ENCODE peak calls at places on chromosome 13, in six cellular contexts. One of them, this sample, is unnamed.

GRCh38 chr13:101700598-101700997 is 248.1 kb downstream of the ITGBL1 start:
- DNase-seq in HFFc6: no peak
- DNase-seq in neural progenitor cell: no peak
- DNase-seq in CD14-positive monocyte: no peak
- DNase-seq in gastrocnemius medialis: peak
- DNase-seq in breast epithelium: no peak
- DNase-seq in this sample: no peak

GRCh38 chr13:110397445-110397844 is 90.4 kb downstream of the COL4A2 start:
- DNase-seq in HFFc6: no peak
- DNase-seq in neural progenitor cell: no peak
- DNase-seq in CD14-positive monocyte: no peak
- DNase-seq in gastrocnemius medialis: no peak
- DNase-seq in breast epithelium: no peak
- DNase-seq in this sample: no peak

GRCh38 chr13:31001647-31002046 is 69.2 kb downstream of the TEX26 start:
- DNase-seq in HFFc6: no peak
- DNase-seq in neural progenitor cell: no peak
- DNase-seq in CD14-positive monocyte: no peak
- DNase-seq in gastrocnemius medialis: no peak
- DNase-seq in breast epithelium: no peak
- DNase-seq in this sample: no peak

GRCh38 chr13:40665061-40665753 is 1.2 kb downstream of the FOXO1 start:
- DNase-seq in HFFc6: no peak
- DNase-seq in neural progenitor cell: peak
- DNase-seq in CD14-positive monocyte: peak
- DNase-seq in gastrocnemius medialis: peak
- DNase-seq in breast epithelium: no peak
- DNase-seq in this sample: no peak

GRCh38 chr13:110540871-110541525 is 20.5 kb downstream of the RAB20 start:
- DNase-seq in HFFc6: no peak
- DNase-seq in neural progenitor cell: peak
- DNase-seq in CD14-positive monocyte: no peak
- DNase-seq in gastrocnemius medialis: no peak
- DNase-seq in breast epithelium: no peak
- DNase-seq in this sample: no peak

GRCh38 chr13:23509781-23510543 is 60.2 kb upstream of the TNFRSF19 start:
- DNase-seq in HFFc6: peak
- DNase-seq in neural progenitor cell: no peak
- DNase-seq in CD14-positive monocyte: no peak
- DNase-seq in gastrocnemius medialis: no peak
- DNase-seq in breast epithelium: no peak
- DNase-seq in this sample: no peak

GRCh38 chr13:39892731-39893293 is 237.3 kb downstream of the COG6 start:
- DNase-seq in HFFc6: no peak
- DNase-seq in neural progenitor cell: no peak
- DNase-seq in CD14-positive monocyte: no peak
- DNase-seq in gastrocnemius medialis: no peak
- DNase-seq in breast epithelium: no peak
- DNase-seq in this sample: no peak

GRCh38 chr13:109917422-109917821 is 131.0 kb upstream of the IRS2 start:
- DNase-seq in HFFc6: no peak
- DNase-seq in neural progenitor cell: no peak
- DNase-seq in CD14-positive monocyte: no peak
- DNase-seq in gastrocnemius medialis: no peak
- DNase-seq in breast epithelium: no peak
- DNase-seq in this sample: no peak

GRCh38 chr13:48624016-48624415 is 29.7 kb upstream of the CYSLTR2 start:
- DNase-seq in HFFc6: no peak
- DNase-seq in neural progenitor cell: no peak
- DNase-seq in CD14-positive monocyte: no peak
- DNase-seq in gastrocnemius medialis: no peak
- DNase-seq in breast epithelium: no peak
- DNase-seq in this sample: no peak

GRCh38 chr13:46469064-46469463 is 82.0 kb upstream of the RUBCNL start:
- DNase-seq in HFFc6: peak
- DNase-seq in neural progenitor cell: no peak
- DNase-seq in CD14-positive monocyte: no peak
- DNase-seq in gastrocnemius medialis: no peak
- DNase-seq in breast epithelium: no peak
- DNase-seq in this sample: no peak

GRCh38 chr13:111917901-111918300 is 149.0 kb upstream of the SOX1 start:
- DNase-seq in HFFc6: no peak
- DNase-seq in neural progenitor cell: no peak
- DNase-seq in CD14-positive monocyte: no peak
- DNase-seq in gastrocnemius medialis: no peak
- DNase-seq in breast epithelium: no peak
- DNase-seq in this sample: no peak

GRCh38 chr13:50380905-50381304 is 365.7 kb downstream of the KCNRG start:
- DNase-seq in HFFc6: no peak
- DNase-seq in neural progenitor cell: no peak
- DNase-seq in CD14-positive monocyte: no peak
- DNase-seq in gastrocnemius medialis: no peak
- DNase-seq in breast epithelium: no peak
- DNase-seq in this sample: no peak

GRCh38 chr13:32164622-32165268 is 133.2 kb downstream of the FRY start:
- DNase-seq in HFFc6: peak
- DNase-seq in neural progenitor cell: peak
- DNase-seq in CD14-positive monocyte: no peak
- DNase-seq in gastrocnemius medialis: no peak
- DNase-seq in breast epithelium: no peak
- DNase-seq in this sample: peak

GRCh38 chr13:37995052-37995451 is 125.5 kb upstream of the TRPC4 start:
- DNase-seq in HFFc6: peak
- DNase-seq in neural progenitor cell: peak
- DNase-seq in CD14-positive monocyte: no peak
- DNase-seq in gastrocnemius medialis: no peak
- DNase-seq in breast epithelium: no peak
- DNase-seq in this sample: no peak

GRCh38 chr13:25753976-25754375 is 297.8 kb downstream of the SHISA2 start:
- DNase-seq in HFFc6: no peak
- DNase-seq in neural progenitor cell: no peak
- DNase-seq in CD14-positive monocyte: no peak
- DNase-seq in gastrocnemius medialis: no peak
- DNase-seq in breast epithelium: no peak
- DNase-seq in this sample: no peak

GRCh38 chr13:31773538-31773937 is 34.2 kb downstream of the RXFP2 start:
- DNase-seq in HFFc6: peak
- DNase-seq in neural progenitor cell: no peak
- DNase-seq in CD14-positive monocyte: no peak
- DNase-seq in gastrocnemius medialis: no peak
- DNase-seq in breast epithelium: no peak
- DNase-seq in this sample: no peak

GRCh38 chr13:76086729-76087128 is 450.6 kb downstream of the LMO7 start:
- DNase-seq in HFFc6: no peak
- DNase-seq in neural progenitor cell: peak
- DNase-seq in CD14-positive monocyte: no peak
- DNase-seq in gastrocnemius medialis: no peak
- DNase-seq in breast epithelium: no peak
- DNase-seq in this sample: no peak

GRCh38 chr13:100513987-100514670 is 74.5 kb downstream of the GGACT start:
- DNase-seq in HFFc6: no peak
- DNase-seq in neural progenitor cell: no peak
- DNase-seq in CD14-positive monocyte: no peak
- DNase-seq in gastrocnemius medialis: peak
- DNase-seq in breast epithelium: no peak
- DNase-seq in this sample: no peak

GRCh38 chr13:109871018-109871370 is 84.6 kb upstream of the IRS2 start:
- DNase-seq in HFFc6: peak
- DNase-seq in neural progenitor cell: no peak
- DNase-seq in CD14-positive monocyte: no peak
- DNase-seq in gastrocnemius medialis: no peak
- DNase-seq in breast epithelium: no peak
- DNase-seq in this sample: no peak

GRCh38 chr13:75195479-75196111 is 286.4 kb downstream of the TBC1D4 start:
- DNase-seq in HFFc6: no peak
- DNase-seq in neural progenitor cell: peak
- DNase-seq in CD14-positive monocyte: no peak
- DNase-seq in gastrocnemius medialis: no peak
- DNase-seq in breast epithelium: no peak
- DNase-seq in this sample: no peak

GRCh38 chr13:35592457-35592856 is 116.0 kb upstream of the MAB21L1 start:
- DNase-seq in HFFc6: no peak
- DNase-seq in neural progenitor cell: no peak
- DNase-seq in CD14-positive monocyte: no peak
- DNase-seq in gastrocnemius medialis: no peak
- DNase-seq in breast epithelium: no peak
- DNase-seq in this sample: no peak

GRCh38 chr13:33751151-33751550 is 66.8 kb upstream of the RFC3 start:
- DNase-seq in HFFc6: peak
- DNase-seq in neural progenitor cell: no peak
- DNase-seq in CD14-positive monocyte: no peak
- DNase-seq in gastrocnemius medialis: no peak
- DNase-seq in breast epithelium: no peak
- DNase-seq in this sample: no peak

GRCh38 chr13:113605461-113605860 is 20.9 kb downstream of the TFDP1 start:
- DNase-seq in HFFc6: no peak
- DNase-seq in neural progenitor cell: no peak
- DNase-seq in CD14-positive monocyte: no peak
- DNase-seq in gastrocnemius medialis: no peak
- DNase-seq in breast epithelium: no peak
- DNase-seq in this sample: no peak

GRCh38 chr13:21228738-21229137 is 52.3 kb downstream of the MRPL57 start:
- DNase-seq in HFFc6: no peak
- DNase-seq in neural progenitor cell: no peak
- DNase-seq in CD14-positive monocyte: no peak
- DNase-seq in gastrocnemius medialis: no peak
- DNase-seq in breast epithelium: no peak
- DNase-seq in this sample: no peak

DNA sequence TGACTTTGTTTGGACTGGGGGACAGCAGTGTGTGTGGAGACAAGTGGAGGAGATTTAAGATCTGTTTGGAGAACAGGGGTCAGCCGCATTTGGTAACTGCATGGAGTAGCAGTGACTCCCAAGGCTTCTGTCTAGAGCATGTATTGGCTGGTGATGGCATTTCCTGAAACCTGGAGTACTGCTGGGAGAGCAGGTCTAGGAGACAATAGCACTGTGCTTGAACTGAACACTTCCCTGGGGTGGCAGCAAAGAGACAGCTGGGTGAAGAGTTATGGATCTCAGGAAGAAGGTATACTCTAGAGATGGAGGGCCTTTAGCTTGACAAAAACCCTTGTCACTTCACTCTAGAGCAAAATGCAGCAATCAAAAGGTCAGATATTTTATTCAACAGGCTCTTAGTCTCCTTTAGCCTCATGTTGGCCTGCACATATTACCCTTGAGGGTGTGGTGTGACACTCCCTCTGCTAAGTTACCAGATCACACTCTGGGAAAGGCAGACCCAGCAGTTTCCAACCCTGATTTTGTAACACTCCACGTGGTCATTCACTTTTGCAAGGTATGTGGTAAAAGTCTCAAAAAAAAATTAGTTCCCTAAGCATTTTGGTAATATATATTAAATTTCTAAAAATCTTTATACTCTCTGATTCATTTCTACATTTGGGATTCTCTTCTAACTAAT is 70.2 kb downstream of the DHRS12 start:
- DNase-seq in HFFc6: peak
- DNase-seq in neural progenitor cell: no peak
- DNase-seq in CD14-positive monocyte: no peak
- DNase-seq in gastrocnemius medialis: peak
- DNase-seq in breast epithelium: no peak
- DNase-seq in this sample: peak
- TF ChIP-seq CTCF in HFFc6: peak
- TF ChIP-seq CTCF in neural progenitor cell: no peak
- TF ChIP-seq CTCF in CD14-positive monocyte: no peak
- TF ChIP-seq CTCF in gastrocnemius medialis: no peak
- TF ChIP-seq CTCF in breast epithelium: no peak
- TF ChIP-seq CTCF in this sample: no peak

DNA sequence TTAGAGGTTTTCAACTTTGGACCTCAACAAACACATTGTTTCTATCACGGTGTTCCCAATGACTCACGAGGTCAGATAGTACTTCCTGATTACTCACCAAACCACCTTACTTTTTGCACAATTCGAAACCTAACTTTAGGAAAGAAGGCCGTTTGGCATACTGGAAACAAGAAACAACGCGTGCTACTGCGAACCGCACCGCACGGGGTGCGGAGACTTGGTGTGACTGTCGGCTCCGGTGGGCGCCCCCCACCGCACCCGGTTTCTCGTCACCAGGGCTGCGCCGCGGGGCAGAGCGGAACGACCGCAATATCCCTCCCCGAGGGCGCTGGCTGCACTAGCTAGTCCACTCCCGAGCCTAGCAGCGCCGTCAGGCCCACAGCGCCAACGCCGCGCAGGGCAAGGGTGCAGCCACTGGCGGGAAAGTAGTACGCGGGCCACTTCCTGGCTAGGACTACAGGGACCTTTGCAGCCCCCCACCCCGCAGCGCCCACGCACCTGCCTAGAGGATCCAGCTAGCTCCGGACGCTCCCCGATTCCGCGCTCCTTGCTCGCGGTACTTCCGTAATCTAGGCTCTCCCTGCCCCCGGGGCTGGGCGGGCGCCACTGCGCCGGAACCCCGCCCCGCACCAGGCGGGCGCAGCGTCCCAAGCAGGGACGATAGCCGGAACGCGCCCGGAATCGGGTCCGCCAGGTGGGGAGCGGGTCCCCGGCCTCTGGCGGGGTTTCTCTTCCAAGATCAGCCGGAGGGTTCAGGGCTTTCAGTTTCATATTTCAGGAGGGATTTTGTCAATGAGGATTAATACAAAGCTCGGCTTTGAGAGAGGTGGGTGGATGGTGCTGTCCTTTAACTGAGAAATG is at the start of gene PARP4:
- DNase-seq in HFFc6: peak
- DNase-seq in neural progenitor cell: peak
- DNase-seq in CD14-positive monocyte: peak
- DNase-seq in gastrocnemius medialis: peak
- DNase-seq in breast epithelium: peak
- DNase-seq in this sample: peak
- TF ChIP-seq CTCF in HFFc6: peak
- TF ChIP-seq CTCF in neural progenitor cell: peak
- TF ChIP-seq CTCF in CD14-positive monocyte: no peak
- TF ChIP-seq CTCF in gastrocnemius medialis: no peak
- TF ChIP-seq CTCF in breast epithelium: no peak
- TF ChIP-seq CTCF in this sample: no peak

DNA sequence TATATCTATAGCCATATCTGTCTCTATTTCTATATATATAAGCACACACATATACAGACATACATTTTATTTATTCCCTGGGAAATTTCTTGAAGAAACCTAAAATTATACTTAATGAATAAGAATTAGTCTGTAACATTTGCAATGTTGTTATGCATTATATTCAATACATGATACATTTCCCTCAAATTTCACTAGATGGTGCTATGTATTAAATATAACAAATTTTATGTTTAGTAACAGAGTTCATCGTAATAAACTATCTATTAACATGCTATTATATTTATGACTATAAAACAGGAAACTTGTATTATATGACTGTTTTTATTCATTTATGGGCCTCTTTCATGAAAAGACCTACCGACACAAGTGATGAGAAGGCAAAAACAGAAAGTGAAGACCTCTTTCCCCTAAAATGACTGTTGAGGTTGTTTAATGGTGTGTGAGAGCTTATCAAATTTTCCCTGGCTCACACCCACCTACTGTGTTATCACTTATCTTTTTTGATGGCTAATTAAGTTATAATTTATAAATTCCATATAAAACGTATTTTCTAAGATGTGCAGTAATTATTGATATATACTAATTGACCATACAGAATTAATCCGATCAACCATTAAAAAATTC is 881.9 kb downstream of the SLITRK6 start:
- DNase-seq in HFFc6: no peak
- DNase-seq in neural progenitor cell: no peak
- DNase-seq in CD14-positive monocyte: no peak
- DNase-seq in gastrocnemius medialis: no peak
- DNase-seq in breast epithelium: no peak
- DNase-seq in this sample: no peak
- TF ChIP-seq CTCF in HFFc6: peak
- TF ChIP-seq CTCF in neural progenitor cell: peak
- TF ChIP-seq CTCF in CD14-positive monocyte: peak
- TF ChIP-seq CTCF in gastrocnemius medialis: no peak
- TF ChIP-seq CTCF in breast epithelium: no peak
- TF ChIP-seq CTCF in this sample: no peak

GRCh38 chr13:72842991-72843390 is 61.1 kb downstream of the PIBF1 start:
- DNase-seq in HFFc6: no peak
- DNase-seq in neural progenitor cell: no peak
- DNase-seq in CD14-positive monocyte: no peak
- DNase-seq in gastrocnemius medialis: no peak
- DNase-seq in breast epithelium: no peak
- DNase-seq in this sample: no peak
- TF ChIP-seq CTCF in HFFc6: no peak
- TF ChIP-seq CTCF in neural progenitor cell: no peak
- TF ChIP-seq CTCF in CD14-positive monocyte: no peak
- TF ChIP-seq CTCF in gastrocnemius medialis: no peak
- TF ChIP-seq CTCF in breast epithelium: no peak
- TF ChIP-seq CTCF in this sample: no peak